ENCODE peak calls at places on chromosomes 4 and X, in seven cellular contexts. A, Z, E, Q, N, S and D are unnamed samples.
A peak's percentile ranks its signal among the peaks of the same experiment; 100 is the strongest.

GRCh38 chr4:81164623-81165416 is 50.2 kb downstream of the PRKG2 start:
- DNase-seq in E (no peak), A (no peak), N (no peak), Z (peak; percentile 94), Q (no peak), S (no peak), D (no peak)

GRCh38 chrX:110108381-110108796 is 105.5 kb downstream of the TMEM164 start:
- DNase-seq in N (no peak), Z (no peak), S (no peak), E (no peak), A (no peak), Q (no peak), D (no peak)

GRCh38 chrX:45771560-45772340 is 571.1 kb upstream of the DIPK2B start:
- DNase-seq in S (peak; percentile 43), Z (peak; percentile 64), N (peak; percentile 57), Q (no peak), A (no peak), E (no peak), D (peak; percentile 53)

GRCh38 chr4:137703225-137703624 is 170.9 kb upstream of the PCDH18 start:
- DNase-seq in A (no peak), N (no peak), E (no peak), S (no peak), Q (no peak), Z (no peak), D (no peak)

GRCh38 chrX:28135378-28136047 is 154.3 kb upstream of the DCAF8L1 start:
- DNase-seq in S (no peak), Z (peak; percentile 51), Q (no peak), A (no peak), E (no peak), N (no peak), D (no peak)

GRCh38 chrX:148871422-148872152 is 371.2 kb downstream of the AFF2 start:
- DNase-seq in A (no peak), S (no peak), Z (no peak), E (no peak), Q (no peak), N (no peak), D (no peak)

GRCh38 chr4:183098080-183098722 is 856 bp upstream of the WWC2 start:
- DNase-seq in S (peak; percentile 8), E (no peak), N (peak; percentile 78), A (peak; percentile 77), Z (peak; percentile 42), Q (peak; percentile 15), D (peak; percentile 9)

GRCh38 chrX:46551494-46552128 is 6.4 kb upstream of the ZNF674 start:
- DNase-seq in N (no peak), E (no peak), Z (peak; percentile 19), Q (no peak), S (no peak), A (no peak), D (no peak)

GRCh38 chr4:108224628-108225053 is 55.9 kb upstream of the LEF1 start:
- DNase-seq in S (no peak), N (no peak), Q (peak; percentile 58), E (no peak), A (no peak), Z (no peak), D (no peak)

GRCh38 chrX:152735860-152736511 is 2.4 kb downstream of the MAGEA12 start:
- DNase-seq in Z (no peak), A (peak; percentile 28), N (no peak), Q (no peak), E (no peak), S (no peak), D (no peak)

GRCh38 chr4:54318904-54319303 is 89.8 kb downstream of the PDGFRA start:
- DNase-seq in S (no peak), N (no peak), A (no peak), E (peak; percentile 4), Z (peak; percentile 73), Q (peak; percentile 49), D (no peak)

GRCh38 chr4:139619644-139620043 is 46.0 kb upstream of the MGST2 start:
- DNase-seq in A (no peak), E (no peak), N (no peak), Q (peak; percentile 45), Z (peak; percentile 64), S (no peak), D (no peak)

GRCh38 chr4:26719954-26720552 is 136.2 kb downstream of the TBC1D19 start:
- DNase-seq in S (no peak), E (no peak), Z (peak; percentile 44), Q (no peak), N (no peak), A (no peak), D (no peak)

GRCh38 chrX:17707731-17708130 is 29.6 kb upstream of the SCML1 start:
- DNase-seq in A (no peak), E (no peak), Q (no peak), S (no peak), N (no peak), Z (no peak), D (no peak)

GRCh38 chr4:168871686-168872085 is 138.4 kb downstream of the CBR4 start:
- DNase-seq in S (no peak), E (peak; percentile 89), Q (no peak), N (no peak), Z (no peak), A (no peak), D (no peak)

GRCh38 chr4:10607206-10607605 is 77.4 kb downstream of the CLNK start:
- DNase-seq in S (no peak), Q (no peak), A (no peak), N (no peak), E (no peak), Z (no peak), D (no peak)

GRCh38 chr4:156251373-156252065 is 297.9 kb upstream of the CTSO start:
- DNase-seq in Z (no peak), Q (no peak), A (no peak), S (no peak), E (no peak), N (no peak), D (no peak)